ENCODE peak calls at places on chromosomes 1 and 21, in ten cellular contexts. I is activated CD4-positive, alpha-beta memory T cell treated with anti-CD3 and anti-CD28 coated beads for 36 hours; L is stimulated activated CD4-positive, alpha-beta T cell treated with anti-CD3 and anti-CD28 coated beads, Interleukin-12 subunit alpha, Interleukin-12 subunit beta, amount 100 ng/mL, for 4 hours; P is putamen; Z is activated CD4-positive, alpha-beta T cell treated with anti-CD3 and anti-CD28 coated beads, Interleukin-2, amount 50 U/mL, for 1 hour; N is activated gamma-delta T cell treated with Interleukin-2 at 50 U/mL for 16 hours; D is H7; Q is NCI-H1105; T is ovary; U is neural crest cell. C is an unnamed sample.

GRCh38 chr1:93607814-93608187 is 73.8 kb downstream of the BCAR3 start:
- DNase-seq in I (peak; percentile 85), L (peak; percentile 43), P (no peak), Z (no peak), N (no peak), D (no peak), Q (no peak), T (no peak), U (no peak), C (peak; percentile 28)

GRCh38 chr1:59146651-59147358 is 150.1 kb upstream of the FGGY start:
- DNase-seq in I (peak; percentile 60), L (peak; percentile 21), P (no peak), Z (peak; percentile 15), N (peak; percentile 38), D (peak; percentile 87), Q (no peak), T (peak; percentile 70), U (peak; percentile 37), C (peak; percentile 38)

GRCh38 chr1:198909973-198910372 is 271.1 kb downstream of the PTPRC start:
- DNase-seq in I (no peak), L (no peak), P (no peak), Z (no peak), N (no peak), D (no peak), Q (no peak), T (no peak), U (no peak), C (no peak)

GRCh38 chr1:216293673-216294072 is 129.6 kb downstream of the USH2A start:
- DNase-seq in I (no peak), L (no peak), P (no peak), Z (no peak), N (no peak), D (no peak), Q (no peak), T (no peak), U (no peak), C (no peak)

GRCh38 chr1:230140221-230141001 is 73.4 kb downstream of the GALNT2 start:
- DNase-seq in I (no peak), L (no peak), P (no peak), Z (no peak), N (no peak), D (no peak), Q (no peak), T (peak; percentile 57), U (no peak), C (no peak)

GRCh38 chr21:31203371-31204054 is 140.5 kb downstream of the TIAM1 start:
- DNase-seq in I (no peak), L (no peak), P (no peak), Z (no peak), N (no peak), D (no peak), Q (no peak), T (no peak), U (no peak), C (no peak)

GRCh38 chr1:154840557-154841176 is 29.4 kb downstream of the KCNN3 start:
- DNase-seq in I (no peak), L (no peak), P (no peak), Z (no peak), N (no peak), D (peak; percentile 74), Q (no peak), T (no peak), U (no peak), C (no peak)

GRCh38 chr1:28761189-28761588 is 24.4 kb downstream of the YTHDF2 start:
- DNase-seq in I (no peak), L (no peak), P (no peak), Z (no peak), N (no peak), D (no peak), Q (no peak), T (no peak), U (no peak), C (no peak)

GRCh38 chr1:101769520-101769919 is 227.2 kb downstream of the OLFM3 start:
- DNase-seq in I (no peak), L (no peak), P (no peak), Z (no peak), N (no peak), D (peak; percentile 1), Q (peak; percentile 17), T (no peak), U (no peak), C (no peak)

GRCh38 chr1:10059329-10059691 is 26.6 kb downstream of the UBE4B start:
- DNase-seq in I (no peak), L (no peak), P (no peak), Z (no peak), N (no peak), D (no peak), Q (no peak), T (no peak), U (no peak), C (no peak)

GRCh38 chr21:44713846-44714245 is 2.5 kb upstream of the TSPEAR start:
- DNase-seq in I (no peak), L (no peak), P (no peak), Z (no peak), N (no peak), D (peak; percentile 8), Q (no peak), T (no peak), U (no peak), C (no peak)

GRCh38 chr1:172720325-172720724 is 61.4 kb downstream of the FASLG start:
- DNase-seq in I (no peak), L (no peak), P (no peak), Z (no peak), N (no peak), D (no peak), Q (no peak), T (no peak), U (no peak), C (no peak)

GRCh38 chr21:44520326-44521300 is 19.4 kb downstream of the KRTAP10-1 start:
- DNase-seq in I (no peak), L (no peak), P (no peak), Z (no peak), N (no peak), D (peak; percentile 61), Q (no peak), T (peak; percentile 19), U (no peak), C (no peak)

GRCh38 chr1:111441573-111442192 is 7.4 kb downstream of the WDR77 start:
- DNase-seq in I (peak; percentile 75), L (peak; percentile 56), P (peak; percentile 10), Z (peak; percentile 75), N (peak; percentile 60), D (peak; percentile 59), Q (no peak), T (no peak), U (peak; percentile 32), C (no peak)

GRCh38 chr1:154155282-154155681 is 409 bp upstream of the NUP210L start:
- DNase-seq in I (no peak), L (no peak), P (no peak), Z (no peak), N (no peak), D (no peak), Q (no peak), T (peak; percentile 49), U (no peak), C (no peak)

GRCh38 chr1:100736324-100736723 is 16.8 kb downstream of the VCAM1 start:
- DNase-seq in I (no peak), L (no peak), P (no peak), Z (no peak), N (no peak), D (no peak), Q (no peak), T (peak; percentile 39), U (no peak), C (no peak)

GRCh38 chr1:100835866-100836842 is 58.5 kb downstream of the EXTL2 start:
- DNase-seq in I (no peak), L (no peak), P (no peak), Z (no peak), N (no peak), D (no peak), Q (no peak), T (no peak), U (no peak), C (no peak)

GRCh38 chr1:221824025-221824424 is 82.1 kb upstream of the DUSP10 start:
- DNase-seq in I (peak; percentile 71), L (no peak), P (no peak), Z (no peak), N (no peak), D (no peak), Q (no peak), T (no peak), U (no peak), C (no peak)

GRCh38 chr1:71014110-71014509 is 33.5 kb downstream of the PTGER3 start:
- DNase-seq in I (no peak), L (no peak), P (no peak), Z (no peak), N (no peak), D (no peak), Q (no peak), T (no peak), U (no peak), C (no peak)